ENCODE peak calls at places on chromosomes 16 and 17, in six cellular contexts. X is upper lobe of right lung, W is left lung, A is astrocyte, G is small intestine, P is stomach. M is an unnamed sample.

GRCh38 chr17:59751955-59752413 is 44.5 kb downstream of the VMP1 start:
- DNase-seq in W (no peak), G (no peak), X (no peak), A (no peak), P (no peak), M (no peak)

GRCh38 chr17:56596741-56597494 is 3.4 kb downstream of the NOG start:
- DNase-seq in G (no peak), X (no peak), A (no peak), P (no peak), W (no peak), M (no peak)

GRCh38 chr16:50210266-50211038 is 55.9 kb upstream of the ADCY7 start:
- DNase-seq in G (peak; percentile 77), A (peak; percentile 83), X (peak; percentile 85), P (peak; percentile 81), W (peak; percentile 84), M (peak; percentile 83)

GRCh38 chr17:8266648-8267479 is 17.8 kb downstream of the PFAS start:
- DNase-seq in G (no peak), W (no peak), P (no peak), A (no peak), X (no peak), M (no peak)

GRCh38 chr16:22001591-22001990 is 675 bp upstream of the PDZD9 start:
- DNase-seq in A (peak; percentile 29), W (no peak), X (no peak), G (no peak), P (no peak), M (no peak)

GRCh38 chr16:48272837-48273421 is 25.6 kb upstream of the ABCC11 start:
- DNase-seq in A (no peak), X (no peak), P (no peak), G (no peak), W (no peak), M (no peak)

GRCh38 chr16:28146536-28146935 is 65.2 kb downstream of the XPO6 start:
- DNase-seq in X (no peak), G (no peak), W (no peak), P (no peak), A (no peak), M (no peak)

GRCh38 chr17:79188048-79188447 is 113.4 kb downstream of the ENGASE start:
- DNase-seq in X (no peak), A (no peak), G (no peak), P (no peak), W (no peak), M (peak; percentile 57)

GRCh38 chr17:79792984-79793923 is 3.6 kb downstream of the CBX8 start:
- DNase-seq in P (no peak), G (no peak), W (no peak), X (no peak), A (peak; percentile 77), M (no peak)

GRCh38 chr17:57293077-57293476 is 36.8 kb downstream of the MSI2 start:
- DNase-seq in W (no peak), X (no peak), P (no peak), A (peak; percentile 80), G (no peak), M (no peak)

GRCh38 chr17:29155966-29156338 is 24.2 kb downstream of the MYO18A start:
- DNase-seq in G (no peak), W (no peak), P (no peak), X (no peak), A (peak; percentile 63), M (no peak)

GRCh38 chr17:64126918-64127317 is 3.0 kb downstream of the ERN1 start:
- DNase-seq in A (peak; percentile 51), X (no peak), W (no peak), P (no peak), G (no peak), M (no peak)

GRCh38 chr17:60091908-60092331 is 13.2 kb upstream of the HEATR6 start:
- DNase-seq in P (no peak), A (peak; percentile 71), G (no peak), X (no peak), W (no peak), M (no peak)

GRCh38 chr17:9252525-9252924 is 231.2 kb downstream of the NTN1 start:
- DNase-seq in W (no peak), X (no peak), P (no peak), G (no peak), A (no peak), M (no peak)

GRCh38 chr17:31467502-31468256 is 76.2 kb downstream of the RAB11FIP4 start:
- DNase-seq in W (no peak), P (peak; percentile 82), G (no peak), A (no peak), X (no peak), M (no peak)

GRCh38 chr16:81664153-81664552 is 114.9 kb upstream of the PLCG2 start:
- DNase-seq in P (no peak), G (no peak), W (no peak), X (no peak), A (no peak), M (no peak)

GRCh38 chr17:28240688-28241340 is 78.2 kb upstream of the TMEM97 start:
- DNase-seq in P (no peak), A (no peak), W (peak; percentile 64), X (peak; percentile 81), G (no peak), M (no peak)

GRCh38 chr17:39231587-39232551 is 6.1 kb upstream of the STAC2 start:
- DNase-seq in W (no peak), G (no peak), A (no peak), X (peak; percentile 81), P (peak; percentile 49), M (peak; percentile 44)

DNA sequence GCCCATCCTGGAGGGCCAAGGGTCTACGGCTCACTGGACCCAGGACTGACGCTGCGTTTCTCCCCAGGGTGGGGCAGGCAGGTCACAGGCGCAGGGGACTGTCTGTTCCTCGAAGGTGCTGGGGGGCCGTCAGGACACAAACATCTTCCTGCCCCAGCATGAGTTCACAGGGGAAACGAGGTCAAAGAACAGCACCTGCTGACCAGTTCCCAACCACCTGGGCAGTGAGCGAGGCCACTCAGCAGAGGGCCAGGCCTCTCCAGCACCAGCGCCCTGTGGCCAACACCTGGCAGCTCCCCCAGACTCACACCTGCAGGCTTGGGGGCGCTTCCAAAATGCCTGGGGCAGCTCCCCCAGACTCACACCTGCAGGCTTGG is 29.7 kb downstream of the TIMM22 start:
- DNase-seq in G (no peak), X (no peak), W (no peak), P (no peak), A (no peak), M (no peak)
- H3K27ac ChIP-seq in G (no peak overlapping the region), X (no peak overlapping the region), W (no peak overlapping the region), P (no peak overlapping the region), A (no peak overlapping the region), M (no peak overlapping the region)

GRCh38 chr17:48568499-48569259 is 9.5 kb downstream of the HOXB4 start:
- DNase-seq in G (no peak), A (no peak), P (no peak), W (no peak), X (no peak), M (no peak)

GRCh38 chr17:48566717-48567116 is 11.4 kb downstream of the HOXB4 start:
- DNase-seq in W (no peak), A (no peak), X (no peak), G (no peak), P (no peak), M (no peak)

GRCh38 chr17:48567646-48568354 is 10.3 kb downstream of the HOXB4 start:
- DNase-seq in X (no peak), P (no peak), G (no peak), W (no peak), A (no peak), M (no peak)

GRCh38 chr17:48565024-48565558 is 13.1 kb downstream of the HOXB4 start:
- DNase-seq in X (no peak), W (no peak), G (no peak), A (no peak), P (no peak), M (no peak)

GRCh38 chr17:48567209-48567608 is 10.9 kb downstream of the HOXB4 start:
- DNase-seq in X (no peak), G (no peak), P (no peak), W (no peak), A (no peak), M (peak; percentile 69)
- H3K27ac ChIP-seq in X (peak overlapping the region; percentile 9), G (peak overlapping the region; percentile 37), P (peak overlapping the region; percentile 5), W (peak overlapping the region; percentile 95), A (peak overlapping the region; percentile 65), M (peak overlapping the region; percentile 92)

GRCh38 chr17:43694081-43694870 is 32.6 kb upstream of the MEOX1 start:
- DNase-seq in A (peak; percentile 45), W (peak; percentile 72), P (peak; percentile 79), X (peak; percentile 82), G (peak; percentile 83), M (peak; percentile 72)

GRCh38 chr17:43698678-43699437 is 37.1 kb upstream of the MEOX1 start:
- DNase-seq in A (no peak), G (no peak), P (no peak), X (no peak), W (no peak), M (no peak)

GRCh38 chr17:43697937-43698336 is 36.2 kb upstream of the MEOX1 start:
- DNase-seq in W (no peak), X (no peak), P (no peak), A (no peak), G (no peak), M (no peak)

GRCh38 chr17:43696891-43697290 is 35.2 kb upstream of the MEOX1 start:
- DNase-seq in X (no peak), W (no peak), G (no peak), A (no peak), P (no peak), M (no peak)

DNA sequence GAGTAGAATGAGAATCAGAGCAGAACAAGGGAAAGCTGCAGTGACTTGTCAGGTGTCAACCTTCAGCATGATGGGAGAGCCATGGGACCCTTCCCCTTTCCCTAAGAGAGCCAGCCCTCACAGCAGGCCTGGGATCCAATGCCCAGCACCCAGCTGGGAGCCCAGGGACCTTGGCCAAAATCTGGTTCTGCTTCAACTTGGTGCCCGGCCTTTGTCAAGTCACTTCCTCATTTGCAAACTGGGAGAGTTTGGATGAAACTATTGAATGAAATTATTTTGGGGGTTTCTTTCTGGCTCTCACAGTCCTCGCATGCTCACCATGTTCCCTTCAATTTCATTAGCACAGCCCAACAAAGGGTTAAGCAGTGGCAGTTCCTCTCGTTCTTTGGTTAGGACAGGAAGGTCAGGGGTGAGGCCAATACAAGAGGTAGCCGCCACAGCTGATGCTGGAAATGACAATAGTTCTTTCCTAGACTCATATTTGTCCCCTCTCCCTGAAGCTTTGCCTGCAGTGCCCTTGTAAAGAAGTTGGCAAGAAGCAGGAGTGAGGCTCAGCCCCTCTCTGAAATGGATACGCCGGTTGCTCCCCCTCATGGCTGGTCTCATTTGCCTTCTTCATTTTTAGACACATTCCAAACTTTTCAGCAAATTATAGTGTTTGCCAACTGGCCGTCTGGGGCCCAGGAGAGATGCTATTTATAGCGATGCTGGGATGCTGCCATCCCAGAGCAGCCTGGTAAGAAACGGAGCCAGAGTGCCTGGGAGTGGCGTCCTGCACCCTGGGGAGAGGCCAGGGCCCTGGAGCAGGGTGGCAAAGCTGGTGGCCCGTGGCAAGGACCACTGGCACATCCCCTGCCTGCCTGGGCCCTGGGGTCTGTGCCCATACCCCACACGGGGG is 34.5 kb upstream of the MEOX1 start:
- DNase-seq in X (no peak), W (no peak), A (peak; percentile 23), P (no peak), G (no peak), M (no peak)
- H3K27ac ChIP-seq in X (no peak overlapping the region), W (no peak overlapping the region), A (no peak overlapping the region), P (no peak overlapping the region), G (no peak overlapping the region), M (no peak overlapping the region)

GRCh38 chr16:66064811-66065530 is 301.5 kb upstream of the CDH5 start:
- DNase-seq in G (no peak), A (no peak), X (no peak), W (no peak), P (no peak), M (no peak)

GRCh38 chr16:66065869-66066403 is 300.6 kb upstream of the CDH5 start:
- DNase-seq in X (no peak), A (no peak), P (no peak), G (no peak), W (no peak), M (no peak)

GRCh38 chr16:66069576-66069975 is 296.9 kb upstream of the CDH5 start:
- DNase-seq in A (no peak), X (no peak), G (no peak), P (no peak), W (no peak), M (no peak)

GRCh38 chr16:66070140-66070887 is 296.2 kb upstream of the CDH5 start:
- DNase-seq in W (peak; percentile 66), P (peak; percentile 41), X (peak; percentile 68), G (no peak), A (peak; percentile 57), M (peak; percentile 17)
- H3K27ac ChIP-seq in W (peak overlapping the region; percentile 36), P (no peak overlapping the region), X (no peak overlapping the region), G (no peak overlapping the region), A (no peak overlapping the region), M (no peak overlapping the region)

M was measured in Peyer's patch.